ENCODE peak calls at places on chromosomes 4 and X, in four cellular contexts. T is NCI-H345; W is RPMI7951; B is CD8-positive, alpha-beta memory T cell. N is an unnamed sample.

GRCh38 chr4:152079543-152080293 is 318.9 kb upstream of the GATB start:
- DNase-seq in W (no peak), T (no peak), B (peak; percentile 49), N (no peak)

GRCh38 chr4:168388890-168389289 is 70.3 kb upstream of the DDX60 start:
- DNase-seq in B (no peak), T (no peak), W (peak; percentile 46), N (peak; percentile 34)

GRCh38 chrX:40877869-40878268 is 142.5 kb upstream of the MED14 start:
- DNase-seq in B (peak; percentile 9), T (no peak), W (peak; percentile 45), N (no peak)

GRCh38 chrX:40749874-40750273 is 14.5 kb upstream of the MED14 start:
- DNase-seq in B (no peak), T (no peak), W (peak; percentile 3), N (no peak)

GRCh38 chrX:40546870-40547269 is 33.9 kb upstream of the ATP6AP2 start:
- DNase-seq in W (no peak), T (no peak), B (no peak), N (no peak)

GRCh38 chrX:136880003-136880451 is 498 bp downstream of the RBMX start:
- DNase-seq in W (peak; percentile 10), B (peak; percentile 57), T (no peak), N (peak; percentile 21)

GRCh38 chrX:19824603-19825002 is 62.8 kb downstream of the SH3KBP1 start:
- DNase-seq in B (peak; percentile 26), W (peak; percentile 49), T (no peak), N (no peak)

GRCh38 chr4:2939383-2940243 is 23.6 kb downstream of the NOP14 start:
- DNase-seq in B (no peak), T (no peak), W (no peak), N (peak; percentile 3)

GRCh38 chr4:38381788-38382187 is 282.2 kb upstream of the KLF3 start:
- DNase-seq in B (no peak), T (no peak), W (peak; percentile 18), N (no peak)

GRCh38 chrX:28756175-28756574 is 168.9 kb downstream of the IL1RAPL1 start:
- DNase-seq in B (no peak), W (no peak), T (no peak), N (no peak)

GRCh38 chrX:10633722-10634121 is 13.3 kb upstream of the MID1 start:
- DNase-seq in B (no peak), T (peak; percentile 64), W (peak; percentile 87), N (peak; percentile 86)

GRCh38 chr4:37799941-37800554 is 26.4 kb upstream of the PGM2 start:
- DNase-seq in T (no peak), W (no peak), B (no peak), N (no peak)

GRCh38 chr4:53522334-53522733 is 69.0 kb downstream of the LNX1 start:
- DNase-seq in T (no peak), B (no peak), W (no peak), N (no peak)

GRCh38 chr4:188975271-188975670 is 836.0 kb downstream of the TRIML1 start:
- DNase-seq in B (no peak), W (peak; percentile 12), T (peak; percentile 4), N (no peak)

GRCh38 chrX:17547658-17548057 is 172.7 kb downstream of the NHS start:
- DNase-seq in B (no peak), W (peak; percentile 93), T (peak; percentile 73), N (peak; percentile 80)

GRCh38 chrX:154002215-154002719 is 17.4 kb downstream of the IRAK1 start:
- DNase-seq in B (peak; percentile 47), T (peak; percentile 9), W (peak; percentile 77), N (peak; percentile 82)

GRCh38 chr4:140137654-140138053 is 16.3 kb downstream of the MAML3 start:
- DNase-seq in W (no peak), T (no peak), B (no peak), N (no peak)

GRCh38 chr4:83440899-83441298 is 14.7 kb downstream of the HELQ start:
- DNase-seq in T (no peak), B (no peak), W (no peak), N (no peak)

GRCh38 chr4:26073886-26074560 is 160.0 kb downstream of the SMIM20 start:
- DNase-seq in T (no peak), B (no peak), W (no peak), N (no peak)

N was measured in Daoy.